ENCODE peak calls at places on chromosomes 7 and 10, in five cellular contexts. H, L, S, N and X are unnamed samples.

GRCh38 chr10:71505862-71506261 is 109.1 kb downstream of the CDH23 start:
- DNase-seq in N (no peak), H (no peak), L (no peak), S (no peak), X (no peak)

GRCh38 chr7:84123903-84124573 is 70.6 kb downstream of the SEMA3A start:
- DNase-seq in L (no peak), N (no peak), H (no peak), S (no peak), X (peak)

GRCh38 chr7:34357068-34357467 is 300.9 kb upstream of the NPSR1 start:
- DNase-seq in S (no peak), H (no peak), L (no peak), N (no peak), X (no peak)

GRCh38 chr7:40329601-40330153 is 194.9 kb downstream of the SUGCT start:
- DNase-seq in S (no peak), N (peak), H (peak), L (peak), X (no peak)

GRCh38 chr7:30252885-30253795 is 31.3 kb upstream of the ZNRF2 start:
- DNase-seq in H (peak), N (peak), L (no peak), S (no peak), X (no peak)

GRCh38 chr10:70760271-70760787 is 24.8 kb downstream of the TBATA start:
- DNase-seq in N (no peak), S (no peak), L (no peak), H (no peak), X (no peak)

GRCh38 chr10:31622993-31623392 is 304.0 kb downstream of the ZEB1 start:
- DNase-seq in N (no peak), L (peak), S (no peak), H (peak), X (no peak)

GRCh38 chr7:106062006-106062405 is 50.1 kb downstream of the SYPL1 start:
- DNase-seq in H (no peak), L (no peak), N (no peak), S (no peak), X (peak)

GRCh38 chr10:53839437-53840039 is 961.5 kb downstream of the PCDH15 start:
- DNase-seq in H (peak), N (no peak), L (peak), S (no peak), X (no peak)

GRCh38 chr10:30398788-30399187 is 35.2 kb upstream of the MAP3K8 start:
- DNase-seq in H (no peak), S (no peak), L (no peak), N (no peak), X (no peak)

GRCh38 chr10:13788701-13789447 is 202.1 kb downstream of the PRPF18 start:
- DNase-seq in H (no peak), L (peak), N (no peak), S (no peak), X (no peak)

GRCh38 chr7:52826515-52826914 is 208.9 kb upstream of the POM121L12 start:
- DNase-seq in H (no peak), N (no peak), L (no peak), S (no peak), X (no peak)